ENCODE peak calls at places on chromosomes 6 and 20, in seven cellular contexts. One of them, this sample, is unnamed.

GRCh38 chr6:1504465-1504864 is 105.2 kb upstream of the FOXC1 start:
- DNase-seq in transverse colon: no peak
- DNase-seq in gastrocnemius medialis: no peak
- DNase-seq in uterus: no peak
- DNase-seq in CD8-positive, alpha-beta memory T cell: no peak
- DNase-seq in spleen: no peak
- DNase-seq in thyroid gland: no peak
- DNase-seq in this sample: no peak

GRCh38 chr6:158219229-158219628 is 51.1 kb downstream of the GTF2H5 start:
- DNase-seq in uterus: no peak
- DNase-seq in gastrocnemius medialis: no peak
- DNase-seq in thyroid gland: no peak
- DNase-seq in transverse colon: peak; percentile 13
- DNase-seq in CD8-positive, alpha-beta memory T cell: no peak
- DNase-seq in spleen: no peak
- DNase-seq in this sample: no peak

GRCh38 chr6:52595000-52595795 is 18.3 kb upstream of the TRAM2 start:
- DNase-seq in uterus: peak; percentile 63
- DNase-seq in spleen: no peak
- DNase-seq in thyroid gland: no peak
- DNase-seq in gastrocnemius medialis: peak; percentile 37
- DNase-seq in transverse colon: peak; percentile 56
- DNase-seq in CD8-positive, alpha-beta memory T cell: no peak
- DNase-seq in this sample: no peak

GRCh38 chr6:154548130-154548830 is 37.8 kb upstream of the CNKSR3 start:
- DNase-seq in gastrocnemius medialis: no peak
- DNase-seq in spleen: no peak
- DNase-seq in CD8-positive, alpha-beta memory T cell: no peak
- DNase-seq in thyroid gland: peak; percentile 88
- DNase-seq in transverse colon: no peak
- DNase-seq in uterus: peak; percentile 47
- DNase-seq in this sample: no peak

GRCh38 chr20:33251496-33251895 is 15.7 kb downstream of the BPIFA1 start:
- DNase-seq in transverse colon: no peak
- DNase-seq in CD8-positive, alpha-beta memory T cell: no peak
- DNase-seq in thyroid gland: no peak
- DNase-seq in spleen: no peak
- DNase-seq in gastrocnemius medialis: no peak
- DNase-seq in uterus: no peak
- DNase-seq in this sample: no peak

GRCh38 chr6:130377911-130378310 is 12.1 kb downstream of the TMEM200A start:
- DNase-seq in gastrocnemius medialis: no peak
- DNase-seq in thyroid gland: no peak
- DNase-seq in uterus: no peak
- DNase-seq in transverse colon: peak; percentile 65
- DNase-seq in spleen: no peak
- DNase-seq in CD8-positive, alpha-beta memory T cell: no peak
- DNase-seq in this sample: no peak

GRCh38 chr6:30741789-30742315 is 635 bp downstream of the FLOT1 start:
- DNase-seq in CD8-positive, alpha-beta memory T cell: no peak
- DNase-seq in uterus: no peak
- DNase-seq in transverse colon: peak; percentile 26
- DNase-seq in spleen: peak; percentile 80
- DNase-seq in gastrocnemius medialis: no peak
- DNase-seq in thyroid gland: no peak
- DNase-seq in this sample: no peak

GRCh38 chr20:49865559-49865958 is 49.8 kb downstream of the SPATA2 start:
- DNase-seq in gastrocnemius medialis: no peak
- DNase-seq in transverse colon: no peak
- DNase-seq in thyroid gland: peak; percentile 80
- DNase-seq in spleen: no peak
- DNase-seq in uterus: no peak
- DNase-seq in CD8-positive, alpha-beta memory T cell: no peak
- DNase-seq in this sample: no peak

GRCh38 chr20:32539817-32540675 is 45.1 kb downstream of the NOL4L start:
- DNase-seq in CD8-positive, alpha-beta memory T cell: peak; percentile 76
- DNase-seq in gastrocnemius medialis: no peak
- DNase-seq in uterus: no peak
- DNase-seq in transverse colon: peak; percentile 51
- DNase-seq in spleen: peak; percentile 87
- DNase-seq in thyroid gland: no peak
- DNase-seq in this sample: no peak

GRCh38 chr6:144335914-144336313 is 50.8 kb downstream of the UTRN start:
- DNase-seq in gastrocnemius medialis: no peak
- DNase-seq in CD8-positive, alpha-beta memory T cell: no peak
- DNase-seq in uterus: no peak
- DNase-seq in thyroid gland: no peak
- DNase-seq in transverse colon: peak; percentile 55
- DNase-seq in spleen: peak; percentile 85
- DNase-seq in this sample: no peak

GRCh38 chr6:34531580-34532201 is 24.4 kb downstream of the SPDEF start:
- DNase-seq in CD8-positive, alpha-beta memory T cell: peak; percentile 34
- DNase-seq in thyroid gland: peak; percentile 14
- DNase-seq in spleen: peak; percentile 84
- DNase-seq in gastrocnemius medialis: peak; percentile 92
- DNase-seq in uterus: peak; percentile 56
- DNase-seq in transverse colon: no peak
- DNase-seq in this sample: peak; percentile 95

GRCh38 chr6:160992323-160993314 is 1.1 kb downstream of the MAP3K4 start:
- DNase-seq in thyroid gland: peak; percentile 47
- DNase-seq in spleen: no peak
- DNase-seq in gastrocnemius medialis: peak; percentile 23
- DNase-seq in transverse colon: peak; percentile 51
- DNase-seq in CD8-positive, alpha-beta memory T cell: peak; percentile 33
- DNase-seq in uterus: peak; percentile 66
- DNase-seq in this sample: no peak

GRCh38 chr20:2907519-2907918 is 34.2 kb downstream of the PTPRA start:
- DNase-seq in thyroid gland: no peak
- DNase-seq in uterus: no peak
- DNase-seq in transverse colon: no peak
- DNase-seq in CD8-positive, alpha-beta memory T cell: no peak
- DNase-seq in gastrocnemius medialis: no peak
- DNase-seq in spleen: no peak
- DNase-seq in this sample: no peak

GRCh38 chr6:112289039-112289566 is 34.7 kb upstream of the LAMA4 start:
- DNase-seq in gastrocnemius medialis: peak; percentile 68
- DNase-seq in transverse colon: peak; percentile 25
- DNase-seq in thyroid gland: peak; percentile 14
- DNase-seq in uterus: peak; percentile 87
- DNase-seq in spleen: no peak
- DNase-seq in CD8-positive, alpha-beta memory T cell: no peak
- DNase-seq in this sample: peak; percentile 72

GRCh38 chr6:46876126-46876525 is 45.6 kb downstream of the ADGRF5 start:
- DNase-seq in transverse colon: no peak
- DNase-seq in CD8-positive, alpha-beta memory T cell: no peak
- DNase-seq in uterus: peak; percentile 31
- DNase-seq in gastrocnemius medialis: no peak
- DNase-seq in spleen: no peak
- DNase-seq in thyroid gland: no peak
- DNase-seq in this sample: no peak

GRCh38 chr6:35062676-35063574 is 78.2 kb downstream of the TCP11 start:
- DNase-seq in CD8-positive, alpha-beta memory T cell: no peak
- DNase-seq in gastrocnemius medialis: no peak
- DNase-seq in spleen: peak; percentile 38
- DNase-seq in thyroid gland: no peak
- DNase-seq in transverse colon: no peak
- DNase-seq in uterus: no peak
- DNase-seq in this sample: no peak

GRCh38 chr20:63478346-63479302 is 6.2 kb upstream of the KCNQ2 start:
- DNase-seq in thyroid gland: no peak
- DNase-seq in transverse colon: no peak
- DNase-seq in uterus: no peak
- DNase-seq in gastrocnemius medialis: peak; percentile 32
- DNase-seq in spleen: no peak
- DNase-seq in CD8-positive, alpha-beta memory T cell: no peak
- DNase-seq in this sample: no peak
- H3K27me3 ChIP-seq in thyroid gland: peaks cover 18% of the 10 kb centered on the region
- H3K27me3 ChIP-seq in transverse colon: peaks cover 98% of the 10 kb centered on the region
- H3K27me3 ChIP-seq in uterus: peaks cover 22% of the 10 kb centered on the region
- H3K27me3 ChIP-seq in gastrocnemius medialis: peaks cover 40% of the 10 kb centered on the region
- H3K27me3 ChIP-seq in spleen: peaks cover 100% of the 10 kb centered on the region
- H3K27me3 ChIP-seq in CD8-positive, alpha-beta memory T cell: peaks cover 12% of the 10 kb centered on the region
- H3K27me3 ChIP-seq in this sample: peaks cover 95% of the 10 kb centered on the region

DNA sequence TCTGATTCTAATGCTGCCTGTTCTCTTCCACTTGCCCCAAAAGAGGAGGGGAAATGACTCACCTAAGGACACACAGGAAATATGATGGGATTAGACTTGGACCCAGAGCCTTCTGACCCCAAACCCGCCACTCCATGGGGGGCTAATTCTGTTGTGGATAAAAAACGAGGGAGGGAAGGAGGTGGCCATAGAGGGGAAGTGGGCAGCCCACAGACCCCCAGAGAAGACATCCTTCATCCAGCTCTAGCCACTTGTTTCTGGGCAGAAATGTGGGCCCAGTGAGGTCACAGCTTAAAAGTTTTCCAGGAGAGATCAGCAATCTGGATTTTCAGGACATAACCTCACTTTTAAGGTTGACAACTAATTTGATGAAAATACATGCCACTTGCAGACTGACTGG is 202.1 kb downstream of the ANKRD60 start:
- DNase-seq in transverse colon: no peak
- DNase-seq in CD8-positive, alpha-beta memory T cell: no peak
- DNase-seq in uterus: no peak
- DNase-seq in thyroid gland: no peak
- DNase-seq in gastrocnemius medialis: no peak
- DNase-seq in spleen: no peak
- DNase-seq in this sample: no peak
- H3K27me3 ChIP-seq in transverse colon: no peaks in the 10 kb centered on the region
- H3K27me3 ChIP-seq in CD8-positive, alpha-beta memory T cell: no peaks in the 10 kb centered on the region
- H3K27me3 ChIP-seq in uterus: no peaks in the 10 kb centered on the region
- H3K27me3 ChIP-seq in thyroid gland: no peaks in the 10 kb centered on the region
- H3K27me3 ChIP-seq in gastrocnemius medialis: no peaks in the 10 kb centered on the region
- H3K27me3 ChIP-seq in spleen: peaks cover 39% of the 10 kb centered on the region
- H3K27me3 ChIP-seq in this sample: no peaks in the 10 kb centered on the region

GRCh38 chr6:136922680-136922996 is 537 bp downstream of the SLC35D3 start:
- DNase-seq in CD8-positive, alpha-beta memory T cell: no peak
- DNase-seq in spleen: no peak
- DNase-seq in uterus: no peak
- DNase-seq in gastrocnemius medialis: no peak
- DNase-seq in thyroid gland: no peak
- DNase-seq in transverse colon: no peak
- DNase-seq in this sample: no peak

GRCh38 chr6:136921521-136921935 is 573 bp upstream of the SLC35D3 start:
- DNase-seq in thyroid gland: no peak
- DNase-seq in gastrocnemius medialis: no peak
- DNase-seq in spleen: no peak
- DNase-seq in uterus: no peak
- DNase-seq in CD8-positive, alpha-beta memory T cell: no peak
- DNase-seq in transverse colon: peak; percentile 25
- DNase-seq in this sample: no peak

GRCh38 chr6:136921936-136922679 is at the start of gene SLC35D3:
- DNase-seq in CD8-positive, alpha-beta memory T cell: no peak
- DNase-seq in spleen: peak; percentile 77
- DNase-seq in thyroid gland: no peak
- DNase-seq in gastrocnemius medialis: no peak
- DNase-seq in uterus: no peak
- DNase-seq in transverse colon: no peak
- DNase-seq in this sample: no peak

GRCh38 chr6:136920858-136921520 is 1.1 kb upstream of the SLC35D3 start:
- DNase-seq in spleen: no peak
- DNase-seq in uterus: no peak
- DNase-seq in gastrocnemius medialis: no peak
- DNase-seq in transverse colon: peak; percentile 39
- DNase-seq in CD8-positive, alpha-beta memory T cell: no peak
- DNase-seq in thyroid gland: no peak
- DNase-seq in this sample: no peak

DNA sequence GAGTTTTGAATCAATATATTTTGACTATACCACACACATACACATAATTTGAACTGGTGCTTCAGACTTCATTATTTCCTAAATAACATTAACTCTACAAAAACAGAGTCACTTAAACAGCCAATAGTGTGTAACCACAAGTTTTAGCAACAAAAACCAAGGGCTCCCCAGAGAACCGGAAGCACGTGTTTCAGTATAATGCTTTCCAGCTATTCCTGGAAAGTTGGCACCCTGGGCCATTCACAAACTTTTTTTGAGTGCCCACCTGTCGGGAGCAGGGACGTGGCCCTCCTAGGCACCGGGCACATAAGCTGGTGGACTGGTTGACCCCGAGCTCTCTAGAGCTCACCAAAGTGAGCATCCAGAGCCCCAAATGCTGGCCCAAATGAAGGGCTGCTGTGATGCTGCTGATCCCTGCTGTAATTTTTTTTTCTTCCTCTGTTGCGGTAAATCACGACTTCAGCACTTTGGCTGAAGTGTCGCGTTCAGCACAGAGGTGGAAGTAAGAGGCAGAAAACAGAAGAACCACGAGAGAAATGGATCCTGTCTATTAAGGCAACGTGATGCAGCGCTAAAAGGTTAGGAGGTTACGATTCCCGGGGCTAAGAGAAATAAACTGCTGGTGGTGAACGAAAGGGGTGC is 1.8 kb upstream of the SLC35D3 start:
- DNase-seq in thyroid gland: no peak
- DNase-seq in uterus: no peak
- DNase-seq in transverse colon: no peak
- DNase-seq in CD8-positive, alpha-beta memory T cell: no peak
- DNase-seq in spleen: no peak
- DNase-seq in gastrocnemius medialis: no peak
- DNase-seq in this sample: no peak
- H3K27me3 ChIP-seq in thyroid gland: peaks cover 11% of the 10 kb centered on the region
- H3K27me3 ChIP-seq in uterus: peaks cover 10% of the 10 kb centered on the region
- H3K27me3 ChIP-seq in transverse colon: peaks cover 63% of the 10 kb centered on the region
- H3K27me3 ChIP-seq in CD8-positive, alpha-beta memory T cell: peaks cover 17% of the 10 kb centered on the region
- H3K27me3 ChIP-seq in spleen: peaks cover 70% of the 10 kb centered on the region
- H3K27me3 ChIP-seq in gastrocnemius medialis: peaks cover 47% of the 10 kb centered on the region
- H3K27me3 ChIP-seq in this sample: peaks cover 54% of the 10 kb centered on the region

GRCh38 chr6:90758741-90759140 is 171.9 kb upstream of the MAP3K7 start:
- DNase-seq in uterus: no peak
- DNase-seq in thyroid gland: no peak
- DNase-seq in spleen: no peak
- DNase-seq in gastrocnemius medialis: no peak
- DNase-seq in CD8-positive, alpha-beta memory T cell: no peak
- DNase-seq in transverse colon: no peak
- DNase-seq in this sample: no peak

GRCh38 chr6:90759662-90760061 is 172.8 kb upstream of the MAP3K7 start:
- DNase-seq in uterus: no peak
- DNase-seq in CD8-positive, alpha-beta memory T cell: no peak
- DNase-seq in spleen: no peak
- DNase-seq in thyroid gland: no peak
- DNase-seq in transverse colon: no peak
- DNase-seq in gastrocnemius medialis: no peak
- DNase-seq in this sample: no peak

DNA sequence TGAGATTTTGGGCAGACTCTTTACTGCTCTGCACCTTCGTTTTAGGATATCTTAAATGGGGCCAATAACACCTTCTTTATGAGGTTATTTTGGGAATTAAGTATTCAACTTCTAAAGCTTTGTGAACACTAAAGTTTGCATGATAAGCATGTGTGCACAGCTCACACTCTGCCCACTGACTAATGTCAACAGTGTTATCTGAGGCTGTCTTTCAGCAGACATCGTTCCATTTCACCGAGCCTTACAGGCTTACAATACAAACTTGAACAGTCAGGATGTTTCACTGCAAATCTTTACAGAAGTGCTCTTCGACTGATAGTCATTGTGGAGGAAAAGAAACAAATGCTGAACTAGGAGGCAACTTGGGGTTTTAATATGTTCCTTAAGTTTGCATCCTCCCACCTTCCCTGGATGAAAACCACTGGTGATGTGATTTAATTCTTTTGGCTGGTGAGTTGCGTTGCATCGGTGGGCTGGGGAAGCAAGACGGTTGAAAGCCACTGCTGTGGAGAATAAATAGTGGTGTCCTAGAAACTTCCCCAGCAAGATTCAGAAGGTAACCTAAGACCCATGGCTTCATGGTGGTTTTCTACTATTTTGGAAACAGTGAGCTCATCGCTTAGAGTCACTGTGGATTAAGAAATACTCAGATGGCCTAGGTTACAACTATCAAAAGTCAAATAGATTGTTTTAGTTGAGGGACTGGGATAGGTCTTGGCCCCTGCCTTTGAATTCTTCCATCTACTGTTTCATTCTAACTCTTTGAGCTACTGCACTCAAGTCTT is 167.1 kb upstream of the MAP3K7 start:
- DNase-seq in gastrocnemius medialis: no peak
- DNase-seq in uterus: no peak
- DNase-seq in spleen: no peak
- DNase-seq in thyroid gland: no peak
- DNase-seq in transverse colon: no peak
- DNase-seq in CD8-positive, alpha-beta memory T cell: no peak
- DNase-seq in this sample: no peak
- H3K27me3 ChIP-seq in gastrocnemius medialis: no peaks in the 10 kb centered on the region
- H3K27me3 ChIP-seq in uterus: no peaks in the 10 kb centered on the region
- H3K27me3 ChIP-seq in spleen: no peaks in the 10 kb centered on the region
- H3K27me3 ChIP-seq in thyroid gland: no peaks in the 10 kb centered on the region
- H3K27me3 ChIP-seq in transverse colon: no peaks in the 10 kb centered on the region
- H3K27me3 ChIP-seq in CD8-positive, alpha-beta memory T cell: no peaks in the 10 kb centered on the region
- H3K27me3 ChIP-seq in this sample: no peaks in the 10 kb centered on the region

This sample was measured in tibial artery.